ENCODE peak calls at places on chromosomes 12 and 14, in six cellular contexts. Q, H, F, I, K and U are unnamed samples.

GRCh38 chr14:82153689-82154088 is 620.0 kb upstream of the SEL1L start:
- DNase-seq in K (no peak), Q (no peak), I (no peak), H (no peak), F (no peak), U (no peak)

GRCh38 chr12:119665164-119665929 is 2.6 kb upstream of the PRKAB1 start:
- DNase-seq in I (no peak), F (no peak), Q (no peak), K (no peak), H (no peak), U (no peak)

GRCh38 chr12:5503371-5503770 is 71.5 kb downstream of the NTF3 start:
- DNase-seq in Q (no peak), H (no peak), I (no peak), F (no peak), K (no peak), U (no peak)

GRCh38 chr14:74945261-74945851 is 10.0 kb downstream of the PGF start:
- DNase-seq in Q (no peak), I (peak; percentile 63), K (peak; percentile 46), F (no peak), H (no peak), U (no peak)

GRCh38 chr14:70822706-70823185 is 13.4 kb upstream of the MAP3K9 start:
- DNase-seq in K (peak; percentile 62), F (peak; percentile 2), H (no peak), I (peak; percentile 72), Q (no peak), U (peak; percentile 81)

GRCh38 chr12:52156757-52157565 is 34.9 kb downstream of the KRT80 start:
- DNase-seq in H (peak; percentile 35), K (peak; percentile 65), F (peak; percentile 42), Q (no peak), I (peak; percentile 86), U (peak; percentile 67)

GRCh38 chr12:58030566-58031279 is 89.4 kb downstream of the ATP23 start:
- DNase-seq in I (no peak), F (peak; percentile 4), K (peak; percentile 82), Q (no peak), H (no peak), U (no peak)

GRCh38 chr14:103832046-103832445 is 15.3 kb downstream of the PPP1R13B start:
- DNase-seq in K (peak; percentile 9), F (no peak), H (no peak), I (no peak), Q (no peak), U (no peak)

GRCh38 chr14:60175255-60175902 is 10.2 kb upstream of the DHRS7 start:
- DNase-seq in K (peak; percentile 13), F (peak; percentile 27), H (no peak), I (no peak), Q (no peak), U (no peak)

GRCh38 chr14:60174352-60175254 is 9.4 kb upstream of the DHRS7 start:
- DNase-seq in I (no peak), H (no peak), K (no peak), F (no peak), Q (no peak), U (no peak)

GRCh38 chr14:60179296-60179924 is 14.2 kb upstream of the DHRS7 start:
- DNase-seq in K (peak; percentile 49), Q (no peak), F (peak; percentile 48), H (no peak), I (no peak), U (no peak)

GRCh38 chr14:60178164-60178563 is 13.0 kb upstream of the DHRS7 start:
- DNase-seq in F (no peak), Q (no peak), H (no peak), K (no peak), I (no peak), U (no peak)

GRCh38 chr14:60178820-60179219 is 13.6 kb upstream of the DHRS7 start:
- DNase-seq in I (no peak), F (no peak), K (no peak), Q (no peak), H (no peak), U (no peak)
- H3K27ac ChIP-seq in I (no peak overlapping the region), F (no peak overlapping the region), K (no peak overlapping the region), Q (no peak overlapping the region), H (no peak overlapping the region), U (no peak overlapping the region)

DNA sequence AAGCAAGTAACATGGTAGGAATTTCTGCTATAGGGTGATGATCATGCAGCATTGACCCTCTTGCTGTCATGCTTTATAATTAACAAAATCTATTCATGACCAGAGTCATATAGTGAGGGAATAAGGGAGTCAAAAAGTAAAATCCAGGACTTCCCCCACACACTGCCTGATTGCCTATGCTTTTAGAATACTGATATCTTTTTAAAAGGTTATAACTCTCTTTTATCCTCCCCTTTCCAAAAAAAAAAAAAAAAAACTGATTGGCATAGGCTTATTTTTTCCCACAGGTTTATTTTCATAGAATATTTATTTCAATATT is 51.4 kb downstream of the ZFP36L1 start:
- DNase-seq in F (no peak), H (no peak), Q (no peak), I (no peak), K (no peak), U (no peak)
- H3K27ac ChIP-seq in F (no peak overlapping the region), H (no peak overlapping the region), Q (no peak overlapping the region), I (no peak overlapping the region), K (no peak overlapping the region), U (no peak overlapping the region)

GRCh38 chr12:131896080-131896810 is 1.8 kb downstream of the ULK1 start:
- DNase-seq in K (peak; percentile 94), H (peak; percentile 83), F (peak; percentile 89), I (peak; percentile 95), Q (peak; percentile 74), U (peak; percentile 86)

GRCh38 chr12:131895640-131896079 is 1.2 kb downstream of the ULK1 start:
- DNase-seq in I (no peak), F (no peak), H (no peak), K (no peak), Q (no peak), U (no peak)

GRCh38 chr12:131897276-131897675 is 2.9 kb downstream of the ULK1 start:
- DNase-seq in Q (no peak), F (no peak), H (no peak), K (no peak), I (no peak), U (no peak)

GRCh38 chr12:131896811-131897270 is 2.4 kb downstream of the ULK1 start:
- DNase-seq in I (no peak), K (no peak), H (no peak), F (no peak), Q (peak; percentile 39), U (no peak)

DNA sequence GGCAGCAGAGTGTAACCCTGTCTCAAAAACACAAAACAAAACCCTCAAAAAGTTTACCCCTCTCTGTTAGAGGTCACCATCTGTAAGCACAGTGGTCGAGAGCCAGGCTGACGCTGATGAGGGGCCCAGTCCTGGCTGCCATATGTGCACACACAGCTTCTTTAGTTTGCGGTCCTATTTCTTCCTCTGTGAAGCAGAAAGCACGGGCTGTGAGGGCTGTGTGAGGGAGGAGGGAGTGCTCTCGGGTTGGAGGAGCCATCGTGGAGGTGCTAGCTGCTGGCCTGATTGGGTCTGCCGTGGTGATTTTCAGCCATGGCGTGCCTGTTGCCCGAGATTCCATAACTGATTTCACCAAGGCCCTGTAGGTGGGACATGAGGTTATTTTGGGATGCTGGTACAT is 3.5 kb downstream of the ULK1 start:
- DNase-seq in F (no peak), K (no peak), H (no peak), I (no peak), Q (no peak), U (no peak)
- H3K27ac ChIP-seq in F (no peak overlapping the region), K (no peak overlapping the region), H (no peak overlapping the region), I (no peak overlapping the region), Q (no peak overlapping the region), U (no peak overlapping the region)

GRCh38 chr12:7015555-7016370 is 2.5 kb downstream of the LPCAT3 start:
- DNase-seq in H (no peak), Q (no peak), K (no peak), I (no peak), F (no peak), U (no peak)
- H3K27ac ChIP-seq in H (no peak overlapping the region), Q (no peak overlapping the region), K (no peak overlapping the region), I (no peak overlapping the region), F (no peak overlapping the region), U (no peak overlapping the region)

GRCh38 chr12:15208140-15208539 is 13.1 kb downstream of the RERG start:
- DNase-seq in I (no peak), H (no peak), F (no peak), Q (peak; percentile 20), K (peak; percentile 42), U (no peak)
- H3K27ac ChIP-seq in I (peak overlapping the region; percentile 73), H (no peak overlapping the region), F (no peak overlapping the region), Q (no peak overlapping the region), K (no peak overlapping the region), U (no peak overlapping the region)

GRCh38 chr12:30880813-30881212 is 45.7 kb upstream of the TSPAN11 start:
- DNase-seq in H (no peak), F (no peak), Q (no peak), K (no peak), I (no peak), U (no peak)

GRCh38 chr12:30877110-30877875 is 49.3 kb upstream of the TSPAN11 start:
- DNase-seq in F (no peak), I (no peak), Q (no peak), H (no peak), K (no peak), U (peak; percentile 6)

GRCh38 chr12:30880061-30880460 is 46.5 kb upstream of the TSPAN11 start:
- DNase-seq in H (no peak), F (no peak), I (no peak), K (no peak), Q (no peak), U (no peak)

GRCh38 chr12:30874455-30875313 is 51.9 kb upstream of the TSPAN11 start:
- DNase-seq in K (no peak), F (no peak), I (no peak), H (no peak), Q (no peak), U (no peak)

DNA sequence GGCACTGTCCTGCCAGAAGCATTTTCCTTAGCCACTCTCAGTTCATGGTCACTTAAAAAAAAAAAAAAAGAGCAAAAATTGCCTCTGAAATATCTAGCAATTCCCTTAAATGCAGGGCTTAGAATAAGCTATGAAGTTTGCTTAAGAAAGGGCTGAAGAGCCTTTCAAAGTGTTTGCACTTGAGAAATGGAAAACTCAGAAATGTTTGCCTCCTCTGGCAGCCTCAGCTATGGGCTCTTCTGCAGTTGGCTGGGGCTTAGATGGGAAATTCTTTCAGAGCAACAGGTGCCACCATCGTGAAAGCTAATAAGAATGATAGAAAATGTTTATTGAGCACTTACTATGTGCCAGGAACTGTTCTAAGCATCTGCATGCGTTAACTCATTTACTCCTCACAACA is 48.5 kb upstream of the TSPAN11 start:
- DNase-seq in Q (no peak), K (no peak), I (no peak), F (no peak), H (no peak), U (no peak)
- H3K27ac ChIP-seq in Q (no peak overlapping the region), K (no peak overlapping the region), I (no peak overlapping the region), F (no peak overlapping the region), H (no peak overlapping the region), U (no peak overlapping the region)